ENCODE peak calls at places on chromosome 2, in seven cellular contexts. W, R, N, Q, K, J and O are unnamed samples.

GRCh38 chr2:62354771-62355550 is 151.0 kb downstream of the TMEM17 start:
- DNase-seq in W (no peak), R (peak; percentile 59), N (no peak), Q (no peak), K (no peak), J (peak; percentile 92), O (no peak)

GRCh38 chr2:174688079-174688478 is 76.2 kb downstream of the CHRNA1 start:
- DNase-seq in W (peak; percentile 8), R (no peak), N (no peak), Q (peak; percentile 73), K (no peak), J (no peak), O (peak; percentile 63)

GRCh38 chr2:227115761-227116160 is 48.2 kb downstream of the COL4A4 start:
- DNase-seq in W (no peak), R (no peak), N (no peak), Q (no peak), K (no peak), J (no peak), O (no peak)

GRCh38 chr2:7930800-7931635 is 750.8 kb upstream of the ID2 start:
- DNase-seq in W (no peak), R (no peak), N (no peak), Q (no peak), K (no peak), J (no peak), O (no peak)

GRCh38 chr2:225090746-225091145 is 48.5 kb upstream of the DOCK10 start:
- DNase-seq in W (no peak), R (no peak), N (no peak), Q (no peak), K (no peak), J (no peak), O (no peak)

GRCh38 chr2:151306621-151307020 is 17.2 kb upstream of the NMI start:
- DNase-seq in W (no peak), R (no peak), N (no peak), Q (no peak), K (no peak), J (no peak), O (no peak)

GRCh38 chr2:225040862-225041209 is 1.4 kb downstream of the DOCK10 start:
- DNase-seq in W (no peak), R (no peak), N (no peak), Q (peak; percentile 58), K (no peak), J (no peak), O (no peak)

GRCh38 chr2:145332210-145332609 is 812.3 kb upstream of the ZEB2 start:
- DNase-seq in W (no peak), R (no peak), N (no peak), Q (no peak), K (no peak), J (no peak), O (no peak)

GRCh38 chr2:29902356-29902755 is 19.0 kb downstream of the ALK start:
- DNase-seq in W (no peak), R (no peak), N (no peak), Q (no peak), K (no peak), J (peak; percentile 53), O (no peak)

GRCh38 chr2:194556639-194557038 is 1100.4 kb upstream of the SLC39A10 start:
- DNase-seq in W (no peak), R (no peak), N (no peak), Q (no peak), K (no peak), J (no peak), O (no peak)

GRCh38 chr2:238344517-238344916 is 24.2 kb downstream of the TRAF3IP1 start:
- DNase-seq in W (no peak), R (no peak), N (no peak), Q (no peak), K (no peak), J (no peak), O (no peak)

GRCh38 chr2:29747786-29748470 is 173.5 kb downstream of the ALK start:
- DNase-seq in W (peak; percentile 99), R (no peak), N (no peak), Q (no peak), K (peak; percentile 23), J (no peak), O (no peak)

GRCh38 chr2:149732001-149732685 is 144.6 kb upstream of the MMADHC start:
- DNase-seq in W (no peak), R (no peak), N (no peak), Q (no peak), K (peak; percentile 11), J (no peak), O (no peak)

GRCh38 chr2:67824196-67824595 is 238.6 kb downstream of the C1D start:
- DNase-seq in W (no peak), R (no peak), N (no peak), Q (no peak), K (no peak), J (no peak), O (no peak)

GRCh38 chr2:68368657-68369339 is 3.7 kb downstream of the PLEK start:
- DNase-seq in W (no peak), R (no peak), N (no peak), Q (no peak), K (no peak), J (no peak), O (no peak)

GRCh38 chr2:191126386-191126785 is 24.4 kb downstream of the STAT4 start:
- DNase-seq in W (no peak), R (no peak), N (no peak), Q (peak; percentile 76), K (no peak), J (no peak), O (no peak)

GRCh38 chr2:134411279-134411827 is 157.5 kb downstream of the MGAT5 start:
- DNase-seq in W (no peak), R (no peak), N (no peak), Q (no peak), K (peak; percentile 63), J (no peak), O (no peak)

GRCh38 chr2:176997074-176997791 is 215.4 kb upstream of the HNRNPA3 start:
- DNase-seq in W (peak; percentile 80), R (no peak), N (no peak), Q (peak; percentile 64), K (no peak), J (no peak), O (peak; percentile 4)

GRCh38 chr2:179129574-179130238 is 79.8 kb upstream of the CCDC141 start:
- DNase-seq in W (no peak), R (no peak), N (no peak), Q (peak; percentile 62), K (no peak), J (peak; percentile 20), O (peak; percentile 38)

GRCh38 chr2:167335627-167336026 is 447.3 kb downstream of the XIRP2 start:
- DNase-seq in W (no peak), R (no peak), N (no peak), Q (no peak), K (no peak), J (no peak), O (no peak)

GRCh38 chr2:174802459-174802858 is 38.2 kb upstream of the CHRNA1 start:
- DNase-seq in W (no peak), R (no peak), N (no peak), Q (no peak), K (no peak), J (no peak), O (no peak)

DNA sequence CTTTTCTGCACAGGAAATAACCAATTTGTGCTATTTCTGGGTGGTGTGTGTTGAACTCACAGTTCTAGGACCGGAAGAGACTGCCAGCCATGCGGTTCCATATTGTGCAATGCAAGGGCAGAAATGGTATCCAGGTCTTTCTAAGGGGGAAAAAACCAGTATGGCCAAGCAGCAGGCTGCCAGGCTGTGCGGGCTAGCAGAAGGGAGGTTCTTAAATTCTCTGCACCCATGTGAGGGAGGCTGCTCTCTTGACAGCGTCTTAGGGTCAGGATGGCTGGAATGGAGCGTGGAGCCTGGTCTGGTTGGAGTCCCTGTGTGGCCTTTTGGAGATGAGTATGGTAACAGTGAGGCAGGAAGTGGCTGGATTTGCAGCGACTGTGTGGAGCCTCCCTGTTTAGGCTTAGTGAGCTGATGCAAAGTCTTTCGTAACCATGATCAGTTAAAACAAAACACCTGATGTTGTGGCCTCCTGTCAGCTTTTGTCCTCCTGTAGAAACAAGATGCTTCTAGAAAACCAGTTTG is 52.6 kb downstream of the NCK2 start:
- DNase-seq in W (no peak), R (no peak), N (peak; percentile 88), Q (peak; percentile 82), K (no peak), J (no peak), O (no peak)
- H3K4me1 ChIP-seq in W (no peaks in the 10 kb centered on the region), R (peaks cover 20% of the 10 kb centered on the region), N (peaks cover 92% of the 10 kb centered on the region), Q (peaks cover 100% of the 10 kb centered on the region), K (no peaks in the 10 kb centered on the region), J (peaks cover 38% of the 10 kb centered on the region), O (peaks cover 93% of the 10 kb centered on the region)

GRCh38 chr2:130252880-130253645 is 54.8 kb upstream of the TUBA3E start:
- DNase-seq in W (no peak), R (no peak), N (no peak), Q (no peak), K (no peak), J (peak; percentile 34), O (no peak)
- H3K4me3 ChIP-seq in W (no peak overlapping the region), R (no peak overlapping the region), N (peak overlapping the region; percentile 48), Q (no peak overlapping the region), K (no peak overlapping the region), J (no peak overlapping the region), O (no peak overlapping the region)

GRCh38 chr2:201909961-201910361 is 103.6 kb downstream of the CDK15 start:
- DNase-seq in W (no peak), R (no peak), N (no peak), Q (peak; percentile 43), K (no peak), J (no peak), O (no peak)

GRCh38 chr2:201911372-201911771 is 105.0 kb downstream of the CDK15 start:
- DNase-seq in W (no peak), R (no peak), N (no peak), Q (no peak), K (no peak), J (no peak), O (no peak)

GRCh38 chr2:201908901-201909300 is 102.6 kb downstream of the CDK15 start:
- DNase-seq in W (no peak), R (no peak), N (no peak), Q (no peak), K (no peak), J (no peak), O (no peak)

GRCh38 chr2:201907128-201907886 is 101.0 kb downstream of the CDK15 start:
- DNase-seq in W (no peak), R (no peak), N (no peak), Q (no peak), K (peak; percentile 18), J (no peak), O (no peak)

GRCh38 chr2:201909348-201909747 is 103.0 kb downstream of the CDK15 start:
- DNase-seq in W (no peak), R (no peak), N (no peak), Q (no peak), K (no peak), J (no peak), O (no peak)
- H3K36me3 ChIP-seq in W (no peaks in the 10 kb centered on the region), R (no peaks in the 10 kb centered on the region), N (no peaks in the 10 kb centered on the region), Q (no peaks in the 10 kb centered on the region), K (no peaks in the 10 kb centered on the region), J (no peaks in the 10 kb centered on the region), O (no peaks in the 10 kb centered on the region)

DNA sequence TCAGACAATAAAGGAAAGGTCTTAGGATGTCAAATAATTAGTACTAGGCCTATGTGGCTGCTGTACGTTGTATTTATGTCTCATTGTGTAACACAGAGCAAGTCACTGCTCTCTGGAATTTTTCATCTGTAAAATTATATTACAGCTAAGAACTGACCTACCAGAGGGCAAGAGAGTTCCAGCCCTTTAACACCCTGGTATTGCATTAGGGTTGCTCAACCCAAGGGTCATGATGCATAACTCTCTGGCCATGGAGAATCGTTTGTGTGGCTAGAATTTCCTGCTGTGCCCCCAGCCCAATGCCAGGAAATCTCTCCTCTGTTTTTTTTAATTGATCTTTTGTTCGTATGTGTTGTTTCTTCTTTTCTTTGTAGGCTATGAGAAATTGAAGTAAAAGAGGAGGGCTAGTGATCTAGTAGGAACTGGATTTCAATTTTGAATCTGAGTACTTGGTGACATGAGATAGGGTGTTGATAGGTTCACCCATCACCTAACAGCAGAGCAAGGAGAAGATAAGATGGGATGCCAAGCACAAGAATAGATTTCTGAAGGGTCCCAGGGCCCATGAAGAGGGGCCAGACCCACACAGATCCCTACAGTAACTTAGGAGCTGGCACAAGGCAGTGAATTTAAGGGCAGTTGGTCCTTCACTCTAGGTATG is 571.2 kb upstream of the TNP1 start:
- DNase-seq in W (no peak), R (no peak), N (no peak), Q (no peak), K (no peak), J (no peak), O (no peak)
- H3K4me1 ChIP-seq in W (peaks cover 4% of the 10 kb centered on the region), R (peaks cover 5% of the 10 kb centered on the region), N (peaks cover 38% of the 10 kb centered on the region), Q (no peaks in the 10 kb centered on the region), K (peaks cover 22% of the 10 kb centered on the region), J (peaks cover 12% of the 10 kb centered on the region), O (no peaks in the 10 kb centered on the region)